ENCODE peak calls at places on chromosome 5, in six cellular contexts. H is IMR-90, S is ovary, B is vagina, C is stomach, E is upper lobe of left lung. P is an unnamed sample. For H3K4me1, the result is how much of the 10 kb centered on the place peaks cover.

GRCh38 chr5:58294598-58295298 is 165.1 kb downstream of the PLK2 start:
- DNase-seq in H (peak), S (no peak), B (no peak), C (no peak), E (no peak), P (no peak)

GRCh38 chr5:179008667-179009066 is 13.5 kb upstream of the GRM6 start:
- DNase-seq in H (no peak), S (no peak), B (no peak), C (no peak), E (no peak), P (no peak)

GRCh38 chr5:177515580-177515979 is 1.2 kb downstream of the DDX41 start:
- DNase-seq in H (no peak), S (no peak), B (no peak), C (no peak), E (no peak), P (no peak)

GRCh38 chr5:64853777-64854176 is 85.0 kb downstream of the CWC27 start:
- DNase-seq in H (no peak), S (no peak), B (no peak), C (no peak), E (no peak), P (no peak)

GRCh38 chr5:124634820-124635323 is 111.6 kb downstream of the ZNF608 start:
- DNase-seq in H (peak), S (no peak), B (no peak), C (no peak), E (no peak), P (no peak)

GRCh38 chr5:157860898-157861894 is 2.3 kb upstream of the CLINT1 start:
- DNase-seq in H (no peak), S (no peak), B (no peak), C (no peak), E (no peak), P (no peak)

GRCh38 chr5:173944512-173944911 is 44.5 kb upstream of the C5orf47 start:
- DNase-seq in H (no peak), S (no peak), B (no peak), C (no peak), E (no peak), P (peak)

GRCh38 chr5:119049824-119050449 is 20.9 kb upstream of the DMXL1 start:
- DNase-seq in H (peak), S (no peak), B (no peak), C (no peak), E (no peak), P (no peak)

GRCh38 chr5:57779383-57780223 is 297.0 kb upstream of the ACTBL2 start:
- DNase-seq in H (peak), S (peak), B (no peak), C (no peak), E (no peak), P (peak)

GRCh38 chr5:39093351-39093749 is 19.2 kb upstream of the RICTOR start:
- DNase-seq in H (peak), S (no peak), B (no peak), C (no peak), E (no peak), P (no peak)

GRCh38 chr5:12626556-12626955 is 722.3 kb upstream of the CTNND2 start:
- DNase-seq in H (no peak), S (no peak), B (no peak), C (no peak), E (no peak), P (peak)

GRCh38 chr5:144142030-144142825 is 28.2 kb downstream of the YIPF5 start:
- DNase-seq in H (peak), S (no peak), B (no peak), C (no peak), E (no peak), P (no peak)

GRCh38 chr5:132265336-132266030 is 8.0 kb downstream of the PDLIM4 start:
- DNase-seq in H (peak), S (peak), B (no peak), C (no peak), E (no peak), P (no peak)

GRCh38 chr5:121890297-121890858 is 38.7 kb downstream of the FTMT start:
- DNase-seq in H (no peak), S (no peak), B (no peak), C (no peak), E (peak), P (no peak)

GRCh38 chr5:155085282-155085990 is 71.9 kb downstream of the KIF4B start:
- DNase-seq in H (no peak), S (no peak), B (no peak), C (no peak), E (no peak), P (no peak)

GRCh38 chr5:54457094-54457531 is 1.6 kb downstream of the HSPB3 start:
- DNase-seq in H (peak), S (peak), B (no peak), C (peak), E (no peak), P (peak)

GRCh38 chr5:2376486-2376885 is 375.0 kb downstream of the IRX2 start:
- DNase-seq in H (no peak), S (no peak), B (no peak), C (no peak), E (no peak), P (no peak)

GRCh38 chr5:138054863-138055558 is 22.1 kb upstream of the FAM13B start:
- DNase-seq in H (no peak), S (peak), B (no peak), C (no peak), E (no peak), P (no peak)

GRCh38 chr5:164688437-164688836 is 1183.0 kb downstream of the MAT2B start:
- DNase-seq in H (no peak), S (no peak), B (no peak), C (no peak), E (no peak), P (no peak)

GRCh38 chr5:164687391-164687790 is 1182.0 kb downstream of the MAT2B start:
- DNase-seq in H (no peak), S (no peak), B (no peak), C (no peak), E (no peak), P (no peak)
- H3K4me1 ChIP-seq in H (under half), S (under half), B (under half), C (under half), E (under half), P (under half)

DNA sequence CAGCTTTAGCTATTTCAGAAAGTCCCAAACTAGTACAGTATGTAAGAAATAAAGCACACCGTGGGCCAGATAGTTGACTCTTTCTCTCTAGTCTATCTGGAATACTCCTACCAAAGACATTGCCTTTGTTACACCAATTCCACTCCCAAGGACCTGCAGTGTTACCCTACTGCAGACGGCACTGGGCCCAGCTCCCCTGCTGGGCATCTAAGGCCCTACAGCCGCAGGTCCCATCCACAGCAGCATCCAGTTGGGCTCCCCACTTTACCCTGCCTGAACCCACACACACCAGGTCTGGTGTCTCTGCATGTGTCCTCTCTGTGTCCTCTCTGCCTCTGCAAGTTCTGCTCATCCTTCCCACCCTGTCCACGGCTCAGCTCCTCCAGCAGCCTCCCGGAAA is 22.5 kb downstream of the TNIP1 start:
- DNase-seq in H (no peak), S (no peak), B (no peak), C (no peak), E (no peak), P (no peak)
- TF ChIP-seq POLR2A in H (no peak), S (no peak), B (no peak), C (no peak), E (no peak), P (no peak)

GRCh38 chr5:72602696-72603685 is 95.8 kb upstream of the ZNF366 start:
- DNase-seq in H (peak), S (no peak), B (no peak), C (no peak), E (no peak), P (no peak)

GRCh38 chr5:72599519-72600400 is 92.5 kb upstream of the ZNF366 start:
- DNase-seq in H (peak), S (no peak), B (no peak), C (no peak), E (no peak), P (no peak)

GRCh38 chr5:72598461-72599433 is 91.5 kb upstream of the ZNF366 start:
- DNase-seq in H (peak), S (no peak), B (no peak), C (no peak), E (no peak), P (no peak)

GRCh38 chr5:72601861-72602260 is 94.7 kb upstream of the ZNF366 start:
- DNase-seq in H (no peak), S (no peak), B (no peak), C (no peak), E (no peak), P (no peak)

DNA sequence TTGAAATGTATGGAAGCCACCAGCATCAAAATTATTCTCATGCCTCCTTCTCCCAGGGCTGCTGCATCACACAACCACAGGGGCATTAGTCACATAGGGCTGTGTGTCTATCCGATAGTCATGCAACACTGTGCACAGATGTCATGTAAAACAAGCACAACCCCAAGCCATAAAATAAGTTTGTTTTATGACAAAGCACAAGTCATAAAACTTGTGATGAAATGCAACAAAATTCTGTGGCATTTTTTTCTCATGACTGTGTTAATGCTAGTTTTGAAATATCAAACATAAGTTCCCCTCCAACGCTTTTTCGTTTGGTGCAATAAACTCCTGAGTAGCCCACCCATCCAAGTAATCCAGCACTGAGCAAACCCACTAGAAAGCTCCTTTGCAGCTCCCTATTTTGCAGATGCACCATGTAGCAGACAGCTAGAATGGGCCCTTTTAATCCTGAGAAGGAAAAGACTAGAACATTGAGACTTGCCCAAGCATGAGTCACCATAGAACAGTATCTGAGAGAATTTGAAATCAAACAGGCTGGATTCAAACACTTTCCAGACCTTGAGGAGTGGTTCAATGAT is 93.3 kb upstream of the ZNF366 start:
- DNase-seq in H (peak), S (no peak), B (no peak), C (no peak), E (no peak), P (no peak)
- H3K27ac ChIP-seq in H (peak), S (no peak), B (peak), C (no peak), E (peak), P (no peak)

GRCh38 chr5:139664727-139665351 is 16.7 kb downstream of the CXXC5 start:
- DNase-seq in H (no peak), S (no peak), B (no peak), C (no peak), E (peak), P (peak)

GRCh38 chr5:139665626-139666025 is 17.5 kb downstream of the CXXC5 start:
- DNase-seq in H (no peak), S (no peak), B (no peak), C (no peak), E (no peak), P (peak)

GRCh38 chr5:139663207-139663606 is 15.1 kb downstream of the CXXC5 start:
- DNase-seq in H (no peak), S (no peak), B (no peak), C (no peak), E (no peak), P (no peak)

GRCh38 chr5:139663752-139664151 is 15.6 kb downstream of the CXXC5 start:
- DNase-seq in H (no peak), S (no peak), B (no peak), C (no peak), E (no peak), P (no peak)

DNA sequence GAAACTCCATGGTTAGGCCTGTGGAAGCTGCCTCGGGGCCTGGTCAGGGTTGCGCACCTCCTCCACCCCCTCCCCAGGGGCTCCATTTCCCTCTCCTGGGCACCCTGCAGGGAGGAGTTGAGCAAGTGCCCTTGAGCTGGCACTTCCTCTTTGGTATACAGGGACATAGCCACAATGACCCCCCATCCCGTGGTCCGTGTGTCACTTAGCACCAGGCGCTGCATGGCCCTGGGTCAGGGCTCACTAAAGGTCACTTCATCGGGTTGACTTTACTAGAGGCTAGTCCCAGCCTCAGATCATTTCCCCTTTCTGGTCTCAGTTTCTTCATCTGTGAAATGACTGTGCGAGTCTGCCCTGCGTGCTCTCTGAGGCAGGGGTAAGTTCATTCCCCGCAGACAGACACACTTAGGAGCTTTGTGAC is 16.1 kb downstream of the CXXC5 start:
- DNase-seq in H (no peak), S (no peak), B (no peak), C (no peak), E (peak), P (no peak)
- H3K4me1 ChIP-seq in H (under half), S (under half), B (half or more), C (half or more), E (half or more), P (half or more)

DNA sequence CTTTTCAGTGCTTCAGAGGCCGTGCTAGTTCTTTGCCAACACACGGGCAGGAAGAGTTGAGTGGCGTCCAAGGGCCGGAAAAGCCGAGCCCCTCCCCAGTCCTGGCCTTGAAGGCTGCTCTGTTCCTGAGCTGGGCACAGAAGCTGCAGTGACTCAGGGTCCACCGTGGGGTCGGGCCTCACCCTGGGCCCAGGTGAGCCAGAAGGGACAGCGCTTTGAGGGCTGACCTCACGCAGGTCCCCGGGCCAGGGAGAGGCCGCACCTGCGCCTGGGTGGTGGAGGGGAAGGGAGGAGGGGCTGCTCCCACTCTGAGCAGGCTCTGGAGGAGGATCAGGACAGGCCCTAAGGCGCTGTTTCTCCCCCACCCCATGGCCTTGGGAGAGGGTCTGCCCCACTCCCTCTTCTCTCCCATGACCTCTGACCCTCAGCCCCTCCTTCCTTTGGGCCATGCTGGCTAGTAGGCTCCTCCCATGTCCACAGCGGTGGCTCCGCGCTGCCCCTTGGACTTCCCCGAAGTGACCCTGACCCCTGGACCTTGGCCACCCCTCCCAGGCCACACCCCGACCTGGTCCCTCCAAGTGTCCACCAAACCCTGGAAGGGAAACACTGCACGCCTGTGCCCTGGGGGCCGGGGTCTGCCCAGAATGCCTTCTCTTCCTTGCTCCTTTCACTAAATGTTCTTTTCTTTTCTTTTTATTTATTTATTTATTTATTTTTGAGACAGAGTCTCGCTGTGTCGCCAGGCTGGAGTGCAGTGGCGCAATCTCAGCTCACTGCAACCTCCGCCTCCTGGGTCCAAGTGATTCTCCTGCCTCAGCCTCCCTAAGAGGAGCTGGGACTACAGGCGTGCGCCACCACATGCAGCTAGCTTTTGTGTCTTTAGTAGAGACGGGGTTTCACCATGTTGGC is 19.7 kb upstream of the SLC6A19 start:
- DNase-seq in H (no peak), S (no peak), B (no peak), C (no peak), E (peak), P (no peak)
- TF ChIP-seq POLR2A in H (no peak), S (no peak), B (no peak), C (no peak), E (no peak), P (no peak)

GRCh38 chr5:33338336-33339110 is 102.2 kb upstream of the TARS1 start:
- DNase-seq in H (no peak), S (no peak), B (no peak), C (no peak), E (no peak), P (no peak)
- H3K27ac ChIP-seq in H (no peak), S (no peak), B (no peak), C (no peak), E (no peak), P (no peak)

DNA sequence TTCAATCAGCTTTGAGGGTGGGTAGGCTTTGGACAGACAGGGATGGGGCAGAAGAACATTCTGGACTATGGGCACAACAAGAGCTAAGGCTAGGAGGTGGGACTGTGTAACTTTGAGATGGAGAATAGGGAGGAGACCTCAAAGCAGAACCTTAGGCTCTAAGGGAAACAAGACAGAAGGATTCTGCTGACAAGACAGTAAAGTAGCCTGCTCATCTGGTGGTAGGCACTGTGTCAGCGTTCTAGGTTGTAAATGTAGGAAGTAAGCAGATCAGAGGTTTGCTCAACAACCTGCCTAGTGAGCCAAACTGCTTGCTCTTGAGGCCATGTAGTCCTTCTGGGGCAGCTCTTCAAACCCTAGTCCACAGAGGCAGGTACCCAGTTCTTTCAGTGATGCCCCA is 15.0 kb upstream of the IL12B start:
- DNase-seq in H (no peak), S (no peak), B (no peak), C (no peak), E (no peak), P (no peak)
- H3K4me1 ChIP-seq in H (under half), S (under half), B (under half), C (under half), E (under half), P (under half)

DNA sequence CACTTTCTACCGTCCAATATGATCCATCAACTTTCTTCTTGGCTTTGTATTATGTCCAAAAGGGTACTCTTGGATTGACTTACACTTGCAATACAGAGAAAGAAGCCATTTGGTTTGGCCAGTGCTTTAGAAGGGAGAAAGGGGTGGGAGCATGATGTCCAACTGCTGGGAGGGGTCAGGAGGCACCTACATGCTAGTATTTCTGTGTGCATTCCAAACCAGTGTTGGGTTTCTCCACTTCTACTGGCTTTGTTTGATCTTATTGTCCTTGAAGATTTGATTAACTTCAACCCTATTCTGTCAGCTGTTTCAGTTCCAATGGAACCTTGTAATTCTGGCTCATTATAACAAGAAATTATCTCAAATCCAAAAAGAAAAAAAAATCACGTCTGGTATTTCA is 27.6 kb downstream of the CYSTM1 start:
- DNase-seq in H (no peak), S (no peak), B (no peak), C (no peak), E (no peak), P (no peak)
- TF ChIP-seq POLR2A in H (no peak), S (no peak), B (no peak), C (no peak), E (no peak), P (no peak)

GRCh38 chr5:96196890-96197289 is 235.2 kb upstream of the ELL2 start:
- DNase-seq in H (no peak), S (no peak), B (no peak), C (no peak), E (no peak), P (no peak)

GRCh38 chr5:96195053-96195452 is 233.4 kb upstream of the ELL2 start:
- DNase-seq in H (peak), S (no peak), B (no peak), C (no peak), E (no peak), P (no peak)

GRCh38 chr5:96194597-96194996 is 232.9 kb upstream of the ELL2 start:
- DNase-seq in H (no peak), S (no peak), B (no peak), C (no peak), E (no peak), P (no peak)

GRCh38 chr5:96197359-96197758 is 235.7 kb downstream of the PCSK1 start:
- DNase-seq in H (no peak), S (no peak), B (no peak), C (no peak), E (no peak), P (no peak)

GRCh38 chr5:96196407-96196806 is 234.8 kb upstream of the ELL2 start:
- DNase-seq in H (no peak), S (no peak), B (no peak), C (no peak), E (no peak), P (no peak)
- H3K27ac ChIP-seq in H (no peak), S (no peak), B (no peak), C (no peak), E (no peak), P (no peak)

GRCh38 chr5:170287532-170287931 is 10.0 kb downstream of the LCP2 start:
- DNase-seq in H (no peak), S (peak), B (no peak), C (no peak), E (no peak), P (no peak)
- H3K4me1 ChIP-seq in H (under half), S (under half), B (under half), C (under half), E (under half), P (under half)

P was measured in thyroid gland.